ENCODE peak calls at places on chromosomes 6 and 20, in seven cellular contexts. Z is cardiac fibroblast; W is esophagus squamous epithelium; V is cardiac muscle cell; L is uterus; O is lower leg skin; I is CD8-positive, alpha-beta T cell. H is an unnamed sample.

GRCh38 chr6:9612489-9612888 is 802.4 kb downstream of the TFAP2A start:
- DNase-seq in Z (no peak), L (no peak), O (no peak), W (no peak), I (no peak), V (no peak), H (no peak)

GRCh38 chr6:54441020-54441419 is 132.8 kb downstream of the TINAG start:
- DNase-seq in L (no peak), O (no peak), I (no peak), W (no peak), V (no peak), Z (no peak), H (no peak)

GRCh38 chr20:53818457-53819177 is 225.0 kb upstream of the ZNF217 start:
- DNase-seq in Z (no peak), I (no peak), O (no peak), W (no peak), L (no peak), V (no peak), H (no peak)

GRCh38 chr20:5835870-5836269 is 85.7 kb downstream of the SHLD1 start:
- DNase-seq in O (no peak), V (peak), L (no peak), W (no peak), Z (peak), I (no peak), H (no peak)

GRCh38 chr6:165876568-165876967 is 213.5 kb upstream of the PDE10A start:
- DNase-seq in V (peak), W (no peak), Z (peak), I (no peak), L (peak), O (no peak), H (peak)

GRCh38 chr6:134097114-134097707 is 44.8 kb upstream of the SLC2A12 start:
- DNase-seq in V (peak), W (no peak), L (peak), I (peak), O (peak), Z (peak), H (peak)

GRCh38 chr6:150868759-150869158 is 3.3 kb downstream of the MTHFD1L start:
- DNase-seq in I (no peak), V (no peak), W (no peak), O (no peak), Z (no peak), L (no peak), H (no peak)

GRCh38 chr6:134195164-134195906 is 122.6 kb downstream of the SGK1 start:
- DNase-seq in W (no peak), Z (peak), I (no peak), L (no peak), O (no peak), V (peak), H (no peak)

GRCh38 chr6:1137849-1138248 is 174.0 kb upstream of the FOXQ1 start:
- DNase-seq in O (no peak), L (no peak), Z (no peak), V (no peak), I (no peak), W (no peak), H (no peak)

GRCh38 chr20:20547876-20548266 is 164.6 kb downstream of the RALGAPA2 start:
- DNase-seq in Z (no peak), O (no peak), V (no peak), L (no peak), I (no peak), W (no peak), H (no peak)

GRCh38 chr6:131602913-131603312 is 25.1 kb downstream of the MED23 start:
- DNase-seq in L (no peak), Z (peak), O (no peak), V (peak), W (no peak), I (no peak), H (peak)

GRCh38 chr6:71123051-71123450 is 165.6 kb upstream of the OGFRL1 start:
- DNase-seq in L (no peak), O (no peak), Z (peak), I (no peak), V (peak), W (no peak), H (peak)

GRCh38 chr6:32945106-32945761 is 4.4 kb upstream of the HLA-DMB start:
- DNase-seq in Z (no peak), I (no peak), V (no peak), L (no peak), O (no peak), W (no peak), H (no peak)

GRCh38 chr6:7042056-7042653 is 65.6 kb upstream of the RREB1 start:
- DNase-seq in I (no peak), V (peak), O (no peak), L (no peak), W (no peak), Z (peak), H (no peak)

GRCh38 chr6:25942561-25943147 is 12.2 kb upstream of the SLC17A2 start:
- DNase-seq in I (no peak), O (no peak), W (no peak), L (no peak), V (peak), Z (peak), H (no peak)

GRCh38 chr20:8930691-8931090 is 138.2 kb upstream of the PLCB4 start:
- DNase-seq in V (no peak), W (no peak), O (no peak), I (no peak), L (no peak), Z (no peak), H (no peak)

GRCh38 chr6:128569737-128570438 is 49.5 kb upstream of the PTPRK start:
- DNase-seq in L (no peak), O (no peak), V (peak), Z (peak), I (no peak), W (no peak), H (peak)

GRCh38 chr6:31739639-31740396 is at the start of gene MSH5:
- DNase-seq in V (peak), I (peak), L (peak), Z (peak), W (peak), O (peak), H (peak)

GRCh38 chr20:47546184-47547033 is 44.7 kb downstream of the NCOA3 start:
- DNase-seq in I (no peak), W (no peak), O (no peak), V (peak), L (no peak), Z (peak), H (no peak)

GRCh38 chr20:3696200-3696599 is 14.4 kb upstream of the ADAM33 start:
- DNase-seq in L (no peak), I (no peak), Z (no peak), O (no peak), W (no peak), V (no peak), H (no peak)

GRCh38 chr6:89784838-89785237 is 34.8 kb downstream of the MDN1 start:
- DNase-seq in O (no peak), Z (no peak), V (no peak), L (no peak), I (no peak), W (no peak), H (no peak)

GRCh38 chr6:149289966-149290365 is 27.5 kb upstream of the TAB2 start:
- DNase-seq in V (no peak), I (no peak), W (no peak), O (no peak), Z (no peak), L (no peak), H (no peak)

GRCh38 chr20:41232971-41233926 is 84.3 kb downstream of the ZHX3 start:
- DNase-seq in W (no peak), I (no peak), O (peak), L (no peak), V (peak), Z (peak), H (peak)

GRCh38 chr6:80608881-80609280 is 502.4 kb downstream of the BCKDHB start:
- DNase-seq in L (no peak), V (peak), Z (peak), W (no peak), I (no peak), O (no peak), H (no peak)

GRCh38 chr6:117761610-117762009 is 86.3 kb downstream of the NUS1 start:
- DNase-seq in W (no peak), Z (no peak), V (no peak), I (no peak), O (no peak), L (no peak), H (no peak)

GRCh38 chr20:58236612-58237317 is 8.3 kb upstream of the ANKRD60 start:
- DNase-seq in O (peak), W (peak), I (peak), V (peak), Z (peak), L (peak), H (peak)

GRCh38 chr6:111661541-111662041 is 55.9 kb upstream of the TRAF3IP2 start:
- DNase-seq in W (no peak), V (no peak), L (no peak), Z (no peak), O (no peak), I (no peak), H (no peak)

GRCh38 chr6:170062904-170063220 is 228.0 kb downstream of the DLL1 start:
- DNase-seq in V (no peak), O (no peak), L (no peak), Z (no peak), I (no peak), W (no peak), H (no peak)

GRCh38 chr6:116616757-116617093 is 446 bp downstream of the RSPH4A start:
- DNase-seq in Z (no peak), L (no peak), I (peak), W (no peak), O (no peak), V (no peak), H (no peak)

GRCh38 chr6:30041821-30042220 is 19.2 kb upstream of the POLR1H start:
- DNase-seq in L (no peak), O (no peak), I (no peak), Z (no peak), V (peak), W (no peak), H (no peak)

GRCh38 chr6:30042914-30043313 is 18.2 kb upstream of the POLR1H start:
- DNase-seq in I (no peak), L (no peak), V (no peak), Z (no peak), W (no peak), O (no peak), H (no peak)

GRCh38 chr6:30041221-30041620 is 19.8 kb upstream of the POLR1H start:
- DNase-seq in Z (no peak), I (no peak), L (no peak), V (no peak), W (no peak), O (no peak), H (no peak)

GRCh38 chr6:30042476-30042875 is 18.6 kb upstream of the POLR1H start:
- DNase-seq in V (no peak), W (no peak), L (no peak), I (no peak), O (no peak), Z (no peak), H (no peak)

GRCh38 chr6:30037182-30037788 is 23.8 kb upstream of the POLR1H start:
- DNase-seq in L (no peak), Z (peak), O (no peak), W (no peak), V (peak), I (no peak), H (no peak)
- TF ChIP-seq CTCF in L (no peak), Z (peak), O (no peak), W (peak), V (peak), I (peak), H (peak)

GRCh38 chr20:31949877-31950646 is 1.8 kb downstream of the PDRG1 start:
- DNase-seq in W (no peak), O (no peak), Z (no peak), I (no peak), V (no peak), L (no peak), H (no peak)
- H3K4me3 ChIP-seq in W (no peak), O (no peak), Z (no peak), I (no peak), V (no peak), L (no peak), H (no peak)

GRCh38 chr6:28771401-28772267 is 152.2 kb downstream of the TRIM27 start:
- DNase-seq in O (no peak), W (no peak), Z (no peak), I (no peak), L (no peak), V (no peak), H (no peak)
- TF ChIP-seq CTCF in O (no peak), W (no peak), Z (no peak), I (no peak), L (no peak), V (no peak), H (no peak)

GRCh38 chr6:41422156-41422555 is 86.7 kb downstream of the NCR2 start:
- DNase-seq in L (no peak), I (no peak), W (no peak), V (no peak), O (no peak), Z (no peak), H (no peak)
- H3K4me3 ChIP-seq in L (no peak), I (no peak), W (no peak), V (no peak), O (no peak), Z (no peak), H (no peak)

DNA sequence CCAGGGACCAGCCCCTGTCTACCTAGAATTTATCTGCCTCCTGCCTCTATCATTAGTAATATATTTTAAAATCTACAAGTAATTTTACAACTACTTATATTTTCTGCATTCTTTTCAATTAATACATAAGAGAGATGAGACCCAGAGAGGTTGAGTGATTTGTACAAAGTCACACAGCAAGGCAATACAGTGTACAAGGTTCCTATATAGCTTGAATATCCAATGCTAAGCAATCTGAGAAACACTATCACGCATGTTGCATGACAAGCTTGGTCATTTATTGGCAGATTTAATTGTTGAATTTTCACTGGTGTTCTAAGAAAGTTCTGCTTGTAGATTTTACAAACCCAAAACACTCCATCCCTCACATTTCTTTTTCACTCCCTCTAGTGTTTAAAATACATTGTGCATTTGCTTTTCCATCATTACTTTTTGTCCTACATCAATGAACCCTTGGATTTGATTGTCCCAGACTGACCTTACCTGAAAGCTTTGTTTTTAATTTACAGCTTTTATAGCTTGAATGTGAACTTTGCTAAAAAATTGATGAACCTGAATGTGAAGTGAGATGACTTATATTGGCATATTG is 520.9 kb upstream of the CITED2 start:
- DNase-seq in I (no peak), O (no peak), W (no peak), V (peak), L (no peak), Z (no peak), H (no peak)
- TF ChIP-seq CTCF in I (no peak), O (no peak), W (no peak), V (no peak), L (no peak), Z (peak), H (no peak)